ENCODE peak calls at places on chromosomes 6 and 20, in ten cellular contexts. E is NT2/D1; K is PC-3; B is upper lobe of right lung; U is aorta; Y is CD8-positive, alpha-beta T cell; P is neural progenitor cell; S is cardiac muscle cell; V is A549; G is pancreas. Z is an unnamed sample.

GRCh38 chr20:64113796-64114355 is 6.5 kb upstream of the NPBWR2 start:
- DNase-seq in E (no peak), K (no peak), B (peak; percentile 54), U (peak; percentile 21), Y (no peak), P (no peak), S (no peak), V (no peak), G (no peak), Z (no peak)

GRCh38 chr6:137033828-137034227 is 10.9 kb downstream of the IL20RA start:
- DNase-seq in E (no peak), K (peak; percentile 80), B (no peak), U (no peak), Y (peak; percentile 67), P (no peak), S (no peak), V (no peak), G (no peak), Z (no peak)

GRCh38 chr6:27772261-27773001 is 139.8 kb downstream of the OR2B2 start:
- DNase-seq in E (no peak), K (peak; percentile 89), B (peak; percentile 94), U (peak; percentile 92), Y (peak; percentile 84), P (peak; percentile 92), S (peak; percentile 89), V (peak; percentile 58), G (peak; percentile 95), Z (peak; percentile 55)

GRCh38 chr6:72966628-72967280 is 258.5 kb downstream of the KHDC1L start:
- DNase-seq in E (no peak), K (peak; percentile 68), B (no peak), U (no peak), Y (no peak), P (no peak), S (no peak), V (no peak), G (no peak), Z (no peak)

GRCh38 chr6:137926985-137927384 is 59.9 kb downstream of the TNFAIP3 start:
- DNase-seq in E (no peak), K (no peak), B (no peak), U (no peak), Y (no peak), P (no peak), S (no peak), V (no peak), G (no peak), Z (no peak)

GRCh38 chr20:19284400-19285178 is 72.1 kb downstream of the SLC24A3 start:
- DNase-seq in E (no peak), K (no peak), B (no peak), U (no peak), Y (no peak), P (no peak), S (no peak), V (no peak), G (no peak), Z (no peak)

GRCh38 chr6:161284653-161285052 is 10.8 kb upstream of the AGPAT4 start:
- DNase-seq in E (no peak), K (peak; percentile 56), B (no peak), U (no peak), Y (no peak), P (no peak), S (no peak), V (no peak), G (no peak), Z (no peak)

GRCh38 chr6:133697666-133698065 is 191.2 kb upstream of the TCF21 start:
- DNase-seq in E (no peak), K (no peak), B (no peak), U (no peak), Y (no peak), P (no peak), S (no peak), V (no peak), G (no peak), Z (no peak)

GRCh38 chr6:137717074-137718073 is 149.7 kb upstream of the TNFAIP3 start:
- DNase-seq in E (no peak), K (peak; percentile 87), B (no peak), U (no peak), Y (peak; percentile 90), P (no peak), S (no peak), V (no peak), G (no peak), Z (no peak)

GRCh38 chr6:8080338-8081151 is 16.4 kb upstream of the BLOC1S5 start:
- DNase-seq in E (no peak), K (peak; percentile 82), B (no peak), U (no peak), Y (no peak), P (no peak), S (no peak), V (no peak), G (no peak), Z (no peak)

GRCh38 chr6:135033238-135033637 is 21.4 kb downstream of the HBS1L start:
- DNase-seq in E (no peak), K (no peak), B (no peak), U (no peak), Y (no peak), P (no peak), S (no peak), V (no peak), G (no peak), Z (no peak)

GRCh38 chr20:34925341-34925740 is 30.3 kb downstream of the GSS start:
- DNase-seq in E (no peak), K (no peak), B (no peak), U (no peak), Y (no peak), P (no peak), S (no peak), V (no peak), G (no peak), Z (no peak)

GRCh38 chr6:108359901-108360882 is 65.3 kb downstream of the AFG1L start:
- DNase-seq in E (no peak), K (no peak), B (no peak), U (no peak), Y (no peak), P (no peak), S (no peak), V (no peak), G (no peak), Z (peak; percentile 53)

GRCh38 chr6:75581231-75581630 is 20.4 kb upstream of the SENP6 start:
- DNase-seq in E (no peak), K (no peak), B (no peak), U (no peak), Y (no peak), P (no peak), S (no peak), V (no peak), G (no peak), Z (no peak)
- H3K4me1 ChIP-seq in E (no peaks in the 10 kb centered on the region), K (no peaks in the 10 kb centered on the region), B (no peaks in the 10 kb centered on the region), U (no peaks in the 10 kb centered on the region), Y (no peaks in the 10 kb centered on the region), P (no peaks in the 10 kb centered on the region), S (no peaks in the 10 kb centered on the region), V (no peaks in the 10 kb centered on the region), G (no peaks in the 10 kb centered on the region), Z (no peaks in the 10 kb centered on the region)

GRCh38 chr6:162854734-162855191 is 127.0 kb downstream of the PACRG start:
- DNase-seq in E (no peak), K (no peak), B (no peak), U (no peak), Y (no peak), P (peak; percentile 23), S (peak; percentile 10), V (no peak), G (no peak), Z (no peak)

GRCh38 chr6:162856885-162857284 is 129.1 kb downstream of the PACRG start:
- DNase-seq in E (peak; percentile 83), K (peak; percentile 66), B (no peak), U (no peak), Y (no peak), P (peak; percentile 88), S (peak; percentile 84), V (peak; percentile 5), G (no peak), Z (peak; percentile 97)

GRCh38 chr6:162852810-162853577 is 125.2 kb downstream of the PACRG start:
- DNase-seq in E (no peak), K (no peak), B (no peak), U (no peak), Y (no peak), P (peak; percentile 52), S (peak; percentile 14), V (no peak), G (no peak), Z (no peak)

GRCh38 chr6:162854228-162854627 is 126.5 kb downstream of the PACRG start:
- DNase-seq in E (no peak), K (no peak), B (no peak), U (no peak), Y (no peak), P (no peak), S (no peak), V (no peak), G (no peak), Z (no peak)

GRCh38 chr6:162857321-162857720 is 129.5 kb downstream of the PACRG start:
- DNase-seq in E (no peak), K (no peak), B (no peak), U (no peak), Y (no peak), P (peak; percentile 29), S (no peak), V (no peak), G (no peak), Z (peak; percentile 97)
- H3K4me3 ChIP-seq in E (no peak overlapping the region), K (peak overlapping the region; percentile 50), B (peak overlapping the region; percentile 21), U (no peak overlapping the region), Y (no peak overlapping the region), P (peak overlapping the region; percentile 33), S (no peak overlapping the region), V (no peak overlapping the region), G (no peak overlapping the region), Z (peak overlapping the region; percentile 18)

GRCh38 chr6:158817298-158818007 is 1.7 kb downstream of the EZR start:
- DNase-seq in E (no peak), K (no peak), B (peak; percentile 85), U (no peak), Y (peak; percentile 33), P (peak; percentile 44), S (peak; percentile 78), V (no peak), G (peak; percentile 76), Z (peak; percentile 63)
- H3K4me1 ChIP-seq in E (peaks cover 13% of the 10 kb centered on the region), K (peaks cover 30% of the 10 kb centered on the region), B (peaks cover 39% of the 10 kb centered on the region), U (no peaks in the 10 kb centered on the region), Y (peaks cover 46% of the 10 kb centered on the region), P (peaks cover 29% of the 10 kb centered on the region), S (peaks cover 37% of the 10 kb centered on the region), V (peaks cover 36% of the 10 kb centered on the region), G (peaks cover 15% of the 10 kb centered on the region), Z (peaks cover 27% of the 10 kb centered on the region)

GRCh38 chr6:158826819-158827501 is 7.8 kb upstream of the EZR start:
- DNase-seq in E (no peak), K (no peak), B (no peak), U (no peak), Y (no peak), P (no peak), S (no peak), V (no peak), G (no peak), Z (no peak)

GRCh38 chr6:158828807-158829206 is 9.6 kb upstream of the EZR start:
- DNase-seq in E (no peak), K (no peak), B (no peak), U (no peak), Y (no peak), P (no peak), S (no peak), V (no peak), G (no peak), Z (no peak)

GRCh38 chr6:158825038-158825950 is 6.1 kb upstream of the EZR start:
- DNase-seq in E (no peak), K (no peak), B (no peak), U (no peak), Y (no peak), P (no peak), S (no peak), V (no peak), G (no peak), Z (no peak)

GRCh38 chr6:158830736-158831135 is 11.6 kb upstream of the EZR start:
- DNase-seq in E (no peak), K (no peak), B (no peak), U (no peak), Y (no peak), P (no peak), S (no peak), V (no peak), G (no peak), Z (no peak)

GRCh38 chr6:158825951-158826306 is 6.8 kb upstream of the EZR start:
- DNase-seq in E (no peak), K (no peak), B (no peak), U (no peak), Y (no peak), P (no peak), S (peak; percentile 42), V (no peak), G (no peak), Z (no peak)
- H3K4me3 ChIP-seq in E (no peak overlapping the region), K (no peak overlapping the region), B (no peak overlapping the region), U (no peak overlapping the region), Y (no peak overlapping the region), P (no peak overlapping the region), S (no peak overlapping the region), V (no peak overlapping the region), G (no peak overlapping the region), Z (no peak overlapping the region)